ENCODE peak calls at places on chromosomes 6 and 20, in nine cellular contexts. C is astrocyte; I is stimulated activated naive CD4-positive, alpha-beta T cell; O is HCT116; A is NCI-H1694 treated with DMSO at 0.1 percent for 48 hours; K is epithelial cell of prostate; V is B cell; B is renal cortical epithelial cell; U is posterior vena cava. D is an unnamed sample.

GRCh38 chr20:23652371-23652770 is 14.6 kb upstream of the CST3 start:
- DNase-seq in C (no peak), I (no peak), O (no peak), A (no peak), K (no peak), V (no peak), B (peak), U (no peak), D (no peak)

GRCh38 chr20:11221046-11221445 is 547.2 kb upstream of the JAG1 start:
- DNase-seq in C (no peak), I (no peak), O (no peak), A (no peak), K (no peak), V (no peak), B (no peak), U (no peak), D (no peak)

GRCh38 chr6:100663219-100663863 is 198.6 kb upstream of the SIM1 start:
- DNase-seq in C (peak), I (no peak), O (no peak), A (no peak), K (peak), V (no peak), B (peak), U (no peak), D (peak)

GRCh38 chr6:82767447-82767846 is 298.2 kb downstream of the UBE3D start:
- DNase-seq in C (no peak), I (no peak), O (no peak), A (no peak), K (no peak), V (no peak), B (no peak), U (no peak), D (no peak)

GRCh38 chr6:1871936-1872335 is 262.2 kb downstream of the FOXC1 start:
- DNase-seq in C (no peak), I (no peak), O (no peak), A (no peak), K (no peak), V (no peak), B (no peak), U (no peak), D (no peak)

GRCh38 chr20:25489221-25489863 is 81.9 kb downstream of the GINS1 start:
- DNase-seq in C (no peak), I (no peak), O (no peak), A (no peak), K (no peak), V (no peak), B (no peak), U (no peak), D (no peak)

GRCh38 chr6:106081715-106082114 is 4.4 kb upstream of the PRDM1 start:
- DNase-seq in C (no peak), I (no peak), O (no peak), A (no peak), K (no peak), V (no peak), B (no peak), U (no peak), D (no peak)

GRCh38 chr6:40582892-40583291 is 4.3 kb downstream of the LRFN2 start:
- DNase-seq in C (no peak), I (no peak), O (no peak), A (no peak), K (no peak), V (no peak), B (no peak), U (no peak), D (no peak)

GRCh38 chr20:63344151-63344470 is 17.0 kb downstream of the CHRNA4 start:
- DNase-seq in C (no peak), I (no peak), O (no peak), A (no peak), K (no peak), V (no peak), B (no peak), U (no peak), D (no peak)

GRCh38 chr6:163588211-163588919 is 173.8 kb downstream of the QKI start:
- DNase-seq in C (peak), I (no peak), O (no peak), A (peak), K (no peak), V (no peak), B (no peak), U (no peak), D (no peak)

D was measured in retinal pigment epithelial cell.